ENCODE peak calls at places on chromosomes 16 and 17, in nine cellular contexts. U is BJ, R is choroid plexus epithelial cell, H is fibroblast of mammary gland, M is AG04449, O is glutamatergic neuron, B is AG04450, Q is left lung, P is tibial nerve. Y is an unnamed sample.

GRCh38 chr17:28216032-28216431 is 103.0 kb upstream of the TMEM97 start:
- DNase-seq in U (no peak), R (no peak), H (no peak), M (no peak), O (no peak), B (no peak), Q (no peak), P (no peak), Y (peak; percentile 21)

GRCh38 chr17:29682054-29682453 is 59.3 kb upstream of the CORO6 start:
- DNase-seq in U (no peak), R (peak; percentile 43), H (no peak), M (no peak), O (no peak), B (no peak), Q (no peak), P (no peak), Y (no peak)

GRCh38 chr16:55664786-55665407 is 9.1 kb downstream of the SLC6A2 start:
- DNase-seq in U (no peak), R (no peak), H (no peak), M (no peak), O (no peak), B (no peak), Q (no peak), P (no peak), Y (no peak)

GRCh38 chr17:50209472-50210248 is 8.2 kb upstream of the COL1A1 start:
- DNase-seq in U (peak; percentile 100), R (peak; percentile 98), H (peak; percentile 100), M (peak; percentile 99), O (peak; percentile 79), B (peak; percentile 100), Q (peak; percentile 89), P (peak; percentile 83), Y (peak; percentile 98)

GRCh38 chr17:33657181-33657580 is 364.1 kb upstream of the ASIC2 start:
- DNase-seq in U (no peak), R (no peak), H (no peak), M (no peak), O (no peak), B (no peak), Q (no peak), P (no peak), Y (no peak)

GRCh38 chr17:37026534-37026875 is 77.8 kb downstream of the AATF start:
- DNase-seq in U (no peak), R (no peak), H (no peak), M (no peak), O (no peak), B (no peak), Q (no peak), P (no peak), Y (no peak)

GRCh38 chr16:31064882-31065461 is 9.1 kb downstream of the ZNF668 start:
- DNase-seq in U (peak; percentile 90), R (peak; percentile 95), H (peak; percentile 98), M (peak; percentile 82), O (peak; percentile 67), B (peak; percentile 89), Q (no peak), P (peak; percentile 39), Y (no peak)

GRCh38 chr16:51084074-51084928 is 66.8 kb downstream of the SALL1 start:
- DNase-seq in U (no peak), R (peak; percentile 1), H (no peak), M (no peak), O (no peak), B (no peak), Q (no peak), P (no peak), Y (no peak)

GRCh38 chr16:24734382-24734781 is 4.9 kb downstream of the TNRC6A start:
- DNase-seq in U (peak; percentile 37), R (peak; percentile 62), H (peak; percentile 46), M (peak; percentile 44), O (no peak), B (peak; percentile 32), Q (no peak), P (no peak), Y (no peak)

GRCh38 chr16:24737391-24737871 is 8.0 kb downstream of the TNRC6A start:
- DNase-seq in U (peak; percentile 12), R (peak; percentile 72), H (peak; percentile 51), M (peak; percentile 37), O (no peak), B (no peak), Q (no peak), P (no peak), Y (no peak)

GRCh38 chr16:24738895-24739294 is 9.4 kb downstream of the TNRC6A start:
- DNase-seq in U (no peak), R (no peak), H (no peak), M (no peak), O (no peak), B (no peak), Q (no peak), P (no peak), Y (no peak)

GRCh38 chr16:24736758-24737157 is 7.3 kb downstream of the TNRC6A start:
- DNase-seq in U (no peak), R (peak; percentile 12), H (no peak), M (no peak), O (no peak), B (no peak), Q (no peak), P (no peak), Y (no peak)

GRCh38 chr16:24737916-24738594 is 8.6 kb downstream of the TNRC6A start:
- DNase-seq in U (no peak), R (no peak), H (no peak), M (no peak), O (no peak), B (no peak), Q (no peak), P (no peak), Y (no peak)
- TF ChIP-seq CTCF in U (no peak), R (no peak), H (no peak), M (no peak), O (no peak), B (no peak), Q (no peak), P (no peak), Y (no peak)

GRCh38 chr16:10206865-10207264 is 24.6 kb upstream of the GRIN2A start:
- DNase-seq in U (no peak), R (no peak), H (no peak), M (no peak), O (no peak), B (no peak), Q (no peak), P (no peak), Y (no peak)

GRCh38 chr16:10206215-10206614 is 24.0 kb upstream of the GRIN2A start:
- DNase-seq in U (no peak), R (no peak), H (no peak), M (no peak), O (no peak), B (no peak), Q (no peak), P (no peak), Y (no peak)

GRCh38 chr16:10200823-10201571 is 18.8 kb upstream of the GRIN2A start:
- DNase-seq in U (no peak), R (no peak), H (no peak), M (no peak), O (no peak), B (no peak), Q (no peak), P (no peak), Y (no peak)

GRCh38 chr16:10205688-10206087 is 23.5 kb upstream of the GRIN2A start:
- DNase-seq in U (no peak), R (no peak), H (no peak), M (no peak), O (no peak), B (no peak), Q (no peak), P (no peak), Y (no peak)

GRCh38 chr16:10202650-10203049 is 20.4 kb upstream of the GRIN2A start:
- DNase-seq in U (no peak), R (no peak), H (no peak), M (no peak), O (no peak), B (no peak), Q (no peak), P (no peak), Y (no peak)
- TF ChIP-seq CTCF in U (no peak), R (no peak), H (no peak), M (no peak), O (no peak), B (no peak), Q (no peak), P (no peak), Y (no peak)

DNA sequence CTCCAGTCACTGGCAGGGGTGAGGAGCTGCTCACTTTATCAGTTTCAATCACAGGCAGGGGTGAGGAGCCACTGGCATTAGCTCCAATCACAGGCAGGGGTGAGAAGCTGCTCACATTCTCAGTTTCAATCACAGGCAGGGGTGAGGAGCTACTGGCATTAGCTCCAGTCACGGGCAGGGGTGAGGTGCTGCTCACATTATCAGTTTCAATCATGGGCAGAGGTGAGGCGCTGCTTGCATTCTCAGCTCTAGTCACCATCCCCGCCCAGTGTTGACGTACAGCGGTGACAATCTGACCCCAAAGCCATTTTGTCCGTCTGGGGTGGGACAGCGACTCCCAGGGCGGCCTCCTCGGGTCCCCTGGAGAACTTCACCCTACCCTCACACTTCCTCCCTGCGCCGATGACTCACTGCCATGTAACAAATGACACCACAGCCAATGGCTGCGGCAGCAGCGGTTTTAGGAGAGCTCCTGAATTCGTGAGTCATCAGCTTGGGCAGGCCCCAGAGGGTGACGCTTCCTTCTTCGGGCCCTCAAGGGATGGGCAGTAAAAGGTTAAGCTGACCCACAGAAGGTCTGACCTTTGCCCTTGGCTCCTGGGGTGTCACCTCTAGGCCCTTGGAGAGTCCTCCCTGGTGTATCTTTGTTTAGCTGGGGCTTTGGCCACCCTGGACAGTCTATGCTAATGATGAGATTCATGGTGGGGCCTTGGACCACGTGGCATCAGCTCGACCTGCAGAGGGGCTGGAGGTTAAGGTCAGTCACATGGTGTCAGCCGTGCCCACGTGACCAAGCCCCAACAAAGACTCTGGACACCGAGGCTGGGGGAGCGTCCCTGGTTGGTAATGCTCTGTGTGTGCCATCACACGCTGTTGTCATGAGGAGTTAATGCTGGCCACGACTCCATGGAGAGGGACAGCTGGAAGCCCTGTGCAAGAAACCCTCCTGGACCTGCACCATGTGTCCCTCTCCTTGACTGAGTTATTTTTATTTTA is 171.7 kb downstream of the C16orf95 start:
- DNase-seq in U (peak; percentile 15), R (peak; percentile 82), H (peak; percentile 83), M (no peak), O (no peak), B (no peak), Q (no peak), P (no peak), Y (no peak)
- TF ChIP-seq CTCF in U (no peak), R (no peak), H (no peak), M (no peak), O (no peak), B (no peak), Q (no peak), P (no peak), Y (no peak)

GRCh38 chr17:55238197-55238930 is 26.4 kb upstream of the HLF start:
- DNase-seq in U (peak; percentile 49), R (peak; percentile 94), H (peak; percentile 89), M (peak; percentile 7), O (peak; percentile 98), B (peak; percentile 73), Q (peak; percentile 90), P (peak; percentile 92), Y (peak; percentile 96)

GRCh38 chr17:55230716-55231115 is 34.0 kb upstream of the HLF start:
- DNase-seq in U (no peak), R (no peak), H (no peak), M (no peak), O (no peak), B (no peak), Q (no peak), P (no peak), Y (no peak)

GRCh38 chr17:55237268-55237667 is 27.5 kb upstream of the HLF start:
- DNase-seq in U (no peak), R (peak; percentile 8), H (peak; percentile 1), M (no peak), O (no peak), B (no peak), Q (no peak), P (no peak), Y (no peak)

GRCh38 chr17:55237826-55238196 is 26.9 kb upstream of the HLF start:
- DNase-seq in U (no peak), R (no peak), H (no peak), M (no peak), O (no peak), B (no peak), Q (no peak), P (no peak), Y (no peak)

DNA sequence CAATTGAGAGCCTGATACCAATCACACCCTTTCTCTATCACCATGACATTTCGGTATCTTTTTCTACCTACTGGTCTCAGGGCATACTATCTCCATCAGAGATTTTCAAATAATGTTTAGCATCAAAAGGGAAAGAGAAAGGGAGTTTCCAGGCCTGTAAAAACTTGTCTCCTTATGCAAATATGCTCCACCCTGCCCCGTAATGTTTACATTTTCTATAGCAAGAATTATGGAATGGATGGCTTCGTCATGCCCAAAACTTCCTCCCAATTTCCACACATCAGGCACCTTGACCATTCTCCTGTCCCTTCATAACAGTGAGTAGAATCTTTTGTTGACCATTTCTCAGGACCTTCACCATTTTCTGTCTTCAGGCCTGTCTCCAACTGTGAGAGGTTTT is 30.9 kb upstream of the HLF start:
- DNase-seq in U (no peak), R (no peak), H (no peak), M (no peak), O (no peak), B (no peak), Q (no peak), P (no peak), Y (no peak)
- TF ChIP-seq CTCF in U (no peak), R (no peak), H (no peak), M (no peak), O (no peak), B (no peak), Q (no peak), P (no peak), Y (no peak)